ENCODE peak calls at places on chromosomes 6 and 20, in six cellular contexts. J, S, W, K, V and I are unnamed samples. For H3K36me3, the result is how much of the 10 kb centered on the place peaks cover.

GRCh38 chr6:28474441-28475219 is 31.3 kb upstream of the ZSCAN23 start:
- DNase-seq in V (peak), K (peak), W (peak), J (peak), S (peak), I (peak)

GRCh38 chr20:45470262-45470931 is 844 bp downstream of the WFDC2 start:
- DNase-seq in W (peak), V (peak), K (no peak), J (no peak), S (peak), I (no peak)

GRCh38 chr6:36957773-36958271 is 3.3 kb downstream of the PI16 start:
- DNase-seq in J (no peak), K (no peak), V (no peak), W (no peak), S (no peak), I (no peak)

GRCh38 chr20:17655286-17655651 is 26.8 kb downstream of the RRBP1 start:
- DNase-seq in V (no peak), W (no peak), K (no peak), J (no peak), S (peak), I (peak)

GRCh38 chr6:89386917-89387491 is 25.1 kb downstream of the RRAGD start:
- DNase-seq in V (no peak), J (no peak), K (no peak), W (no peak), S (no peak), I (no peak)

GRCh38 chr6:119720160-119720559 is 370.6 kb upstream of the MAN1A1 start:
- DNase-seq in W (no peak), V (peak), K (no peak), S (peak), J (peak), I (no peak)

GRCh38 chr6:161613711-161614110 is 339.9 kb upstream of the AGPAT4 start:
- DNase-seq in J (no peak), V (no peak), K (no peak), W (no peak), S (no peak), I (no peak)

GRCh38 chr6:150627601-150628012 is 27.9 kb downstream of the PLEKHG1 start:
- DNase-seq in K (no peak), J (no peak), S (no peak), V (peak), W (no peak), I (no peak)

GRCh38 chr6:1724616-1725015 is 114.9 kb downstream of the FOXC1 start:
- DNase-seq in K (no peak), J (no peak), S (peak), W (no peak), V (no peak), I (no peak)

GRCh38 chr20:22663528-22664025 is 79.2 kb upstream of the FOXA2 start:
- DNase-seq in S (peak), J (no peak), K (peak), V (no peak), W (no peak), I (no peak)

GRCh38 chr6:146433881-146434741 is 109.5 kb upstream of the RAB32 start:
- DNase-seq in W (no peak), K (no peak), V (peak), J (no peak), S (peak), I (no peak)

GRCh38 chr6:144151010-144151727 is 852 bp downstream of the STX11 start:
- DNase-seq in K (no peak), J (no peak), S (peak), V (peak), W (no peak), I (peak)

GRCh38 chr6:36404164-36404563 is 16.7 kb upstream of the ETV7 start:
- DNase-seq in K (no peak), S (no peak), W (no peak), V (no peak), J (no peak), I (no peak)

GRCh38 chr6:64290867-64291266 is 655.3 kb downstream of the PHF3 start:
- DNase-seq in K (no peak), V (no peak), J (peak), S (no peak), W (no peak), I (no peak)

DNA sequence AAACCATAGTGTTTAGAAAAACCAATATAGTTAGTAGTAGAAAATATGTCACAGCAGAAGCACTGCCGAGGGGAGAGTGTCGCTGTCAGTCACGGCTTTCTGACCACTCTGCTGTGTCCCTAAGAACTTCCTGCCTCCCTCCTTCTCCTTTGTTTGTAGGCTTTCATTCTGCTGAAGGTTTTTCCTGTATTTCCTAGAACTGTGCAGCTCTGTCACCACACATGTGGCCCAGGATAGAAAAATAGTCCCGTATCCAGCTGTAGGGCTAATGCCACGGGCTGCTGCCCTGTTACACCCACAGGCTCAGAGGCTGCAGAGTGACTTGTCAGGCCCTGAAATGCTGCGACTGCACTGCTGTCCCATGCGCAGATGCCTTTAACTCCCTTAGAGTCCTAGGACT is 52.6 kb upstream of the SYNJ2 start:
- DNase-seq in K (no peak), J (no peak), W (no peak), S (no peak), V (no peak), I (no peak)
- H3K36me3 ChIP-seq in K (under half), J (half or more), W (half or more), S (under half), V (half or more), I (under half)

DNA sequence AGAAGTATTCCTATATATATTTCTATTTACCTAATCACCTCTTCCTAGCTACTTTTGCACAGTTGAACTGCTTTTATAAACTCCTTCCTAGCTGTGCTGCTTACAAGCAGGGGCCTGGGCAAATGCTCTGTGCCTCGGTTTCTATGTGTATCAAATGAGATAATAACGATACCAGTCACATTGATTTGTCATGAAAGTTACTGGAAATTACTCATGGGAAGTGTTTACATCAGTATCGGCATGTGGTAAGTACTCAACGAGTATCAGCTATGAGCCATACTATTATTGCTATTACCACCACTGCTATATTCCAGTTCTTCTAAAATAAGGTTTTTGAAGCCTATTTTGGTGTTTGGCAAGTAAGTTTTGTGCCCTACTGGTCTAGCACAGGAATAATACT is 4.9 kb downstream of the LAMA4 start:
- DNase-seq in V (no peak), K (no peak), J (peak), S (no peak), W (no peak), I (no peak)
- H3K4me3 ChIP-seq in V (peak), K (no peak), J (no peak), S (no peak), W (no peak), I (no peak)

GRCh38 chr6:88134575-88134974 is 31.6 kb downstream of the CNR1 start:
- DNase-seq in V (no peak), W (no peak), S (no peak), K (no peak), J (no peak), I (no peak)
- H2BK120ac ChIP-seq in V (no peak), W (no peak), S (no peak), K (no peak), J (no peak), I (no peak)

GRCh38 chr20:63964412-63964811 is 5.3 kb downstream of the ZNF512B start:
- DNase-seq in K (no peak), W (no peak), J (no peak), V (no peak), S (no peak), I (no peak)

GRCh38 chr20:63963784-63964301 is 5.9 kb downstream of the ZNF512B start:
- DNase-seq in W (no peak), K (no peak), V (no peak), S (no peak), J (no peak), I (no peak)

GRCh38 chr20:63962426-63963347 is 6.5 kb upstream of the UCKL1 start:
- DNase-seq in J (no peak), V (no peak), K (no peak), W (no peak), S (no peak), I (no peak)

GRCh38 chr20:63961664-63962425 is 5.6 kb upstream of the UCKL1 start:
- DNase-seq in V (no peak), W (no peak), S (no peak), K (no peak), J (no peak), I (no peak)

GRCh38 chr20:63963348-63963741 is 6.4 kb downstream of the ZNF512B start:
- DNase-seq in J (no peak), K (no peak), V (no peak), W (no peak), S (no peak), I (no peak)
- H3K36me3 ChIP-seq in J (half or more), K (under half), V (half or more), W (half or more), S (under half), I (half or more)